ENCODE peak calls at places on chromosomes 1 and 21, in five cellular contexts. One of them, this sample, is unnamed. For H3K27me3 and H3K36me3, the result is how much of the 10 kb centered on the place peaks cover.

GRCh38 chr1:187691439-187691838 is 862.7 kb downstream of the PLA2G4A start:
- DNase-seq in uterus: no peak
- DNase-seq in tibial artery: no peak
- DNase-seq in hepatocyte: no peak
- DNase-seq in cardiac muscle cell: no peak
- DNase-seq in this sample: no peak

GRCh38 chr1:27787895-27788294 is 14.9 kb downstream of the STX12 start:
- DNase-seq in hepatocyte: peak
- DNase-seq in cardiac muscle cell: no peak
- DNase-seq in uterus: no peak
- DNase-seq in tibial artery: no peak
- DNase-seq in this sample: no peak

GRCh38 chr21:44456915-44457736 is 1.8 kb downstream of the LRRC3 start:
- DNase-seq in uterus: no peak
- DNase-seq in tibial artery: no peak
- DNase-seq in hepatocyte: no peak
- DNase-seq in cardiac muscle cell: no peak
- DNase-seq in this sample: no peak

GRCh38 chr1:180515857-180516388 is 13.5 kb upstream of the ACBD6 start:
- DNase-seq in cardiac muscle cell: peak
- DNase-seq in uterus: peak
- DNase-seq in hepatocyte: peak
- DNase-seq in tibial artery: peak
- DNase-seq in this sample: peak

GRCh38 chr1:183721041-183721440 is 67.9 kb upstream of the APOBEC4 start:
- DNase-seq in uterus: no peak
- DNase-seq in cardiac muscle cell: no peak
- DNase-seq in hepatocyte: no peak
- DNase-seq in tibial artery: no peak
- DNase-seq in this sample: no peak

GRCh38 chr1:153612111-153612754 is 704 bp downstream of the S100A16 start:
- DNase-seq in cardiac muscle cell: no peak
- DNase-seq in uterus: no peak
- DNase-seq in hepatocyte: no peak
- DNase-seq in tibial artery: no peak
- DNase-seq in this sample: no peak

GRCh38 chr1:9792156-9793042 is 31.4 kb downstream of the CLSTN1 start:
- DNase-seq in cardiac muscle cell: peak
- DNase-seq in uterus: no peak
- DNase-seq in hepatocyte: no peak
- DNase-seq in tibial artery: no peak
- DNase-seq in this sample: peak

GRCh38 chr1:241079018-241079417 is 278.0 kb downstream of the RGS7 start:
- DNase-seq in cardiac muscle cell: no peak
- DNase-seq in tibial artery: no peak
- DNase-seq in uterus: no peak
- DNase-seq in hepatocyte: no peak
- DNase-seq in this sample: no peak

GRCh38 chr1:27590917-27591508 is 12.9 kb downstream of the AHDC1 start:
- DNase-seq in tibial artery: no peak
- DNase-seq in uterus: no peak
- DNase-seq in cardiac muscle cell: no peak
- DNase-seq in hepatocyte: no peak
- DNase-seq in this sample: no peak

GRCh38 chr1:59885160-59885832 is 41.3 kb downstream of the CYP2J2 start:
- DNase-seq in cardiac muscle cell: peak
- DNase-seq in hepatocyte: no peak
- DNase-seq in uterus: no peak
- DNase-seq in tibial artery: no peak
- DNase-seq in this sample: no peak

GRCh38 chr1:208772891-208773290 is 528.7 kb upstream of the PLXNA2 start:
- DNase-seq in uterus: no peak
- DNase-seq in tibial artery: no peak
- DNase-seq in hepatocyte: no peak
- DNase-seq in cardiac muscle cell: no peak
- DNase-seq in this sample: no peak

GRCh38 chr21:35275776-35276175 is 226.7 kb upstream of the RUNX1 start:
- DNase-seq in cardiac muscle cell: no peak
- DNase-seq in hepatocyte: no peak
- DNase-seq in uterus: no peak
- DNase-seq in tibial artery: no peak
- DNase-seq in this sample: no peak

GRCh38 chr1:212089560-212090163 is 54.1 kb downstream of the DTL start:
- DNase-seq in tibial artery: no peak
- DNase-seq in uterus: no peak
- DNase-seq in hepatocyte: no peak
- DNase-seq in cardiac muscle cell: no peak
- DNase-seq in this sample: no peak

GRCh38 chr1:231162300-231162969 is 577 bp downstream of the TRIM67 start:
- DNase-seq in tibial artery: no peak
- DNase-seq in uterus: no peak
- DNase-seq in cardiac muscle cell: peak
- DNase-seq in hepatocyte: peak
- DNase-seq in this sample: peak

GRCh38 chr21:42991992-42992740 is 17.8 kb downstream of the PKNOX1 start:
- DNase-seq in cardiac muscle cell: peak
- DNase-seq in hepatocyte: peak
- DNase-seq in uterus: peak
- DNase-seq in tibial artery: peak
- DNase-seq in this sample: peak

GRCh38 chr1:9028921-9029715 is 2.9 kb upstream of the SLC2A7 start:
- DNase-seq in cardiac muscle cell: no peak
- DNase-seq in hepatocyte: no peak
- DNase-seq in tibial artery: no peak
- DNase-seq in uterus: no peak
- DNase-seq in this sample: no peak

GRCh38 chr1:236137285-236137852 is 5.0 kb upstream of the GPR137B start:
- DNase-seq in tibial artery: no peak
- DNase-seq in uterus: no peak
- DNase-seq in hepatocyte: no peak
- DNase-seq in cardiac muscle cell: no peak
- DNase-seq in this sample: no peak

GRCh38 chr1:31625561-31626272 is 8.2 kb downstream of the HCRTR1 start:
- DNase-seq in uterus: no peak
- DNase-seq in cardiac muscle cell: no peak
- DNase-seq in tibial artery: no peak
- DNase-seq in hepatocyte: no peak
- DNase-seq in this sample: peak

GRCh38 chr21:26798856-26799751 is 46.1 kb downstream of the ADAMTS1 start:
- DNase-seq in hepatocyte: peak
- DNase-seq in uterus: no peak
- DNase-seq in tibial artery: no peak
- DNase-seq in cardiac muscle cell: no peak
- DNase-seq in this sample: no peak

GRCh38 chr1:209155556-209155955 is 428.0 kb upstream of the CAMK1G start:
- DNase-seq in tibial artery: no peak
- DNase-seq in uterus: no peak
- DNase-seq in cardiac muscle cell: peak
- DNase-seq in hepatocyte: peak
- DNase-seq in this sample: no peak

GRCh38 chr1:225437710-225438437 is 10.0 kb upstream of the LBR start:
- DNase-seq in tibial artery: no peak
- DNase-seq in cardiac muscle cell: no peak
- DNase-seq in uterus: no peak
- DNase-seq in hepatocyte: no peak
- DNase-seq in this sample: peak

GRCh38 chr1:36177589-36178463 is 21.9 kb downstream of the MAP7D1 start:
- DNase-seq in uterus: no peak
- DNase-seq in hepatocyte: no peak
- DNase-seq in cardiac muscle cell: no peak
- DNase-seq in tibial artery: no peak
- DNase-seq in this sample: no peak

GRCh38 chr21:35924714-35925301 is 135.5 kb downstream of the SETD4 start:
- DNase-seq in hepatocyte: no peak
- DNase-seq in tibial artery: no peak
- DNase-seq in cardiac muscle cell: no peak
- DNase-seq in uterus: no peak
- DNase-seq in this sample: peak

GRCh38 chr1:245458761-245459174 is 304.0 kb downstream of the KIF26B start:
- DNase-seq in cardiac muscle cell: no peak
- DNase-seq in hepatocyte: no peak
- DNase-seq in tibial artery: no peak
- DNase-seq in uterus: no peak
- DNase-seq in this sample: no peak

GRCh38 chr1:233725423-233725822 is 111.5 kb downstream of the KCNK1 start:
- DNase-seq in tibial artery: no peak
- DNase-seq in cardiac muscle cell: no peak
- DNase-seq in hepatocyte: no peak
- DNase-seq in uterus: no peak
- DNase-seq in this sample: no peak

GRCh38 chr1:1631793-1632420 is at the start of gene MMP23B:
- DNase-seq in uterus: no peak
- DNase-seq in hepatocyte: peak
- DNase-seq in tibial artery: no peak
- DNase-seq in cardiac muscle cell: peak
- DNase-seq in this sample: no peak

GRCh38 chr1:67748630-67749029 is 63.6 kb downstream of the GADD45A start:
- DNase-seq in tibial artery: no peak
- DNase-seq in cardiac muscle cell: peak
- DNase-seq in hepatocyte: peak
- DNase-seq in uterus: no peak
- DNase-seq in this sample: no peak

GRCh38 chr1:150567717-150568561 is 11.5 kb downstream of the MCL1 start:
- DNase-seq in cardiac muscle cell: peak
- DNase-seq in hepatocyte: peak
- DNase-seq in tibial artery: peak
- DNase-seq in uterus: peak
- DNase-seq in this sample: peak

GRCh38 chr1:94539496-94539895 is 2.1 kb downstream of the F3 start:
- DNase-seq in tibial artery: no peak
- DNase-seq in cardiac muscle cell: no peak
- DNase-seq in hepatocyte: no peak
- DNase-seq in uterus: no peak
- DNase-seq in this sample: peak

GRCh38 chr1:26177182-26177684 is at the start of gene CNKSR1:
- DNase-seq in cardiac muscle cell: peak
- DNase-seq in uterus: no peak
- DNase-seq in hepatocyte: peak
- DNase-seq in tibial artery: no peak
- DNase-seq in this sample: no peak

GRCh38 chr1:47664356-47664755 is 226.5 kb downstream of the FOXD2 start:
- DNase-seq in cardiac muscle cell: no peak
- DNase-seq in tibial artery: peak
- DNase-seq in uterus: no peak
- DNase-seq in hepatocyte: no peak
- DNase-seq in this sample: no peak

GRCh38 chr1:181148636-181149035 is 60.1 kb downstream of the IER5 start:
- DNase-seq in uterus: no peak
- DNase-seq in hepatocyte: no peak
- DNase-seq in tibial artery: no peak
- DNase-seq in cardiac muscle cell: no peak
- DNase-seq in this sample: no peak

GRCh38 chr1:21669287-21670058 is at the start of gene RAP1GAP:
- DNase-seq in cardiac muscle cell: peak
- DNase-seq in tibial artery: no peak
- DNase-seq in uterus: peak
- DNase-seq in hepatocyte: peak
- DNase-seq in this sample: no peak

GRCh38 chr1:75693551-75693950 is 31.0 kb upstream of the ACADM start:
- DNase-seq in uterus: no peak
- DNase-seq in tibial artery: no peak
- DNase-seq in cardiac muscle cell: no peak
- DNase-seq in hepatocyte: no peak
- DNase-seq in this sample: no peak

GRCh38 chr1:32892368-32893197 is 6.3 kb downstream of the HPCA start:
- DNase-seq in tibial artery: no peak
- DNase-seq in cardiac muscle cell: peak
- DNase-seq in uterus: no peak
- DNase-seq in hepatocyte: peak
- DNase-seq in this sample: no peak

GRCh38 chr21:42107881-42108553 is 36.9 kb downstream of the UMODL1 start:
- DNase-seq in tibial artery: peak
- DNase-seq in uterus: no peak
- DNase-seq in cardiac muscle cell: peak
- DNase-seq in hepatocyte: peak
- DNase-seq in this sample: peak

GRCh38 chr1:111512132-111512874 is 8.9 kb upstream of the ADORA3 start:
- DNase-seq in cardiac muscle cell: no peak
- DNase-seq in tibial artery: no peak
- DNase-seq in uterus: no peak
- DNase-seq in hepatocyte: no peak
- DNase-seq in this sample: no peak

GRCh38 chr1:92909321-92909720 is 51.9 kb downstream of the DIPK1A start:
- DNase-seq in uterus: peak
- DNase-seq in hepatocyte: no peak
- DNase-seq in cardiac muscle cell: no peak
- DNase-seq in tibial artery: no peak
- DNase-seq in this sample: peak

GRCh38 chr1:113275691-113276090 is 114.6 kb upstream of the MAGI3 start:
- DNase-seq in uterus: no peak
- DNase-seq in tibial artery: no peak
- DNase-seq in hepatocyte: no peak
- DNase-seq in cardiac muscle cell: peak
- DNase-seq in this sample: no peak
- H3K27me3 ChIP-seq in uterus: under half
- H3K27me3 ChIP-seq in tibial artery: under half
- H3K27me3 ChIP-seq in hepatocyte: under half
- H3K27me3 ChIP-seq in cardiac muscle cell: under half
- H3K27me3 ChIP-seq in this sample: under half

GRCh38 chr1:41363632-41364320 is 2.5 kb downstream of the FOXO6 start:
- DNase-seq in tibial artery: no peak
- DNase-seq in hepatocyte: no peak
- DNase-seq in cardiac muscle cell: no peak
- DNase-seq in uterus: no peak
- DNase-seq in this sample: no peak
- H3K4me3 ChIP-seq in tibial artery: no peak
- H3K4me3 ChIP-seq in hepatocyte: no peak
- H3K4me3 ChIP-seq in cardiac muscle cell: no peak
- H3K4me3 ChIP-seq in uterus: no peak
- H3K4me3 ChIP-seq in this sample: no peak

GRCh38 chr1:7437608-7438395 is 333.3 kb upstream of the VAMP3 start:
- DNase-seq in tibial artery: no peak
- DNase-seq in uterus: no peak
- DNase-seq in hepatocyte: no peak
- DNase-seq in cardiac muscle cell: no peak
- DNase-seq in this sample: no peak

GRCh38 chr1:7438921-7439655 is 332.0 kb upstream of the VAMP3 start:
- DNase-seq in uterus: no peak
- DNase-seq in hepatocyte: no peak
- DNase-seq in tibial artery: no peak
- DNase-seq in cardiac muscle cell: no peak
- DNase-seq in this sample: no peak

GRCh38 chr1:7437036-7437435 is 334.1 kb upstream of the VAMP3 start:
- DNase-seq in tibial artery: no peak
- DNase-seq in cardiac muscle cell: no peak
- DNase-seq in hepatocyte: no peak
- DNase-seq in uterus: no peak
- DNase-seq in this sample: no peak

GRCh38 chr1:7440154-7440553 is 330.9 kb upstream of the VAMP3 start:
- DNase-seq in hepatocyte: no peak
- DNase-seq in uterus: no peak
- DNase-seq in tibial artery: no peak
- DNase-seq in cardiac muscle cell: no peak
- DNase-seq in this sample: no peak

GRCh38 chr1:7438396-7438785 is 332.7 kb upstream of the VAMP3 start:
- DNase-seq in tibial artery: no peak
- DNase-seq in cardiac muscle cell: no peak
- DNase-seq in uterus: no peak
- DNase-seq in hepatocyte: no peak
- DNase-seq in this sample: no peak
- H3K36me3 ChIP-seq in tibial artery: under half
- H3K36me3 ChIP-seq in cardiac muscle cell: under half
- H3K36me3 ChIP-seq in uterus: under half
- H3K36me3 ChIP-seq in hepatocyte: under half
- H3K36me3 ChIP-seq in this sample: under half

GRCh38 chr1:39575191-39576015 is 1.2 kb downstream of the PABPC4 start:
- DNase-seq in cardiac muscle cell: peak
- DNase-seq in hepatocyte: peak
- DNase-seq in tibial artery: peak
- DNase-seq in uterus: peak
- DNase-seq in this sample: peak
- H3K27me3 ChIP-seq in cardiac muscle cell: under half
- H3K27me3 ChIP-seq in hepatocyte: under half
- H3K27me3 ChIP-seq in tibial artery: under half
- H3K27me3 ChIP-seq in uterus: under half
- H3K27me3 ChIP-seq in this sample: under half